ENCODE peak calls at places on chromosomes 6 and 20, in seven cellular contexts. O is heart left ventricle, R is dorsolateral prefrontal cortex, C is transverse colon, H is Peyer's patch, A is RWPE1, K is astrocyte of the cerebellum. G is an unnamed sample.

GRCh38 chr6:9576521-9576920 is 838.4 kb downstream of the TFAP2A start:
- DNase-seq in O (no peak), R (no peak), C (no peak), H (no peak), A (no peak), K (no peak), G (no peak)

GRCh38 chr20:36632487-36633284 is 13.3 kb downstream of the SLA2 start:
- DNase-seq in O (no peak), R (no peak), C (no peak), H (no peak), A (no peak), K (no peak), G (no peak)

GRCh38 chr6:137160763-137161162 is 12.7 kb downstream of the IL22RA2 start:
- DNase-seq in O (no peak), R (no peak), C (no peak), H (no peak), A (peak; percentile 55), K (peak; percentile 8), G (no peak)

GRCh38 chr6:158474961-158475343 is 84.9 kb upstream of the TMEM181 start:
- DNase-seq in O (no peak), R (peak; percentile 16), C (no peak), H (no peak), A (peak; percentile 77), K (no peak), G (no peak)

GRCh38 chr6:138864343-138864890 is 68.5 kb downstream of the ECT2L start:
- DNase-seq in O (no peak), R (no peak), C (no peak), H (no peak), A (no peak), K (no peak), G (no peak)

GRCh38 chr6:154509421-154510143 is 903 bp downstream of the CNKSR3 start:
- DNase-seq in O (peak; percentile 31), R (no peak), C (peak; percentile 34), H (no peak), A (peak; percentile 31), K (no peak), G (no peak)

GRCh38 chr6:2839195-2839981 is 2.3 kb downstream of the SERPINB1 start:
- DNase-seq in O (no peak), R (no peak), C (peak; percentile 36), H (no peak), A (peak; percentile 69), K (no peak), G (no peak)

GRCh38 chr6:74357329-74357728 is 661.3 kb downstream of the CD109 start:
- DNase-seq in O (no peak), R (no peak), C (no peak), H (no peak), A (no peak), K (peak; percentile 8), G (no peak)

GRCh38 chr6:141118991-141119390 is 1013.7 kb upstream of the GJE1 start:
- DNase-seq in O (no peak), R (no peak), C (no peak), H (no peak), A (no peak), K (no peak), G (no peak)

GRCh38 chr20:44788706-44789456 is 21.5 kb downstream of the RIMS4 start:
- DNase-seq in O (no peak), R (no peak), C (no peak), H (no peak), A (no peak), K (no peak), G (no peak)

GRCh38 chr20:44784688-44785087 is 25.7 kb downstream of the RIMS4 start:
- DNase-seq in O (no peak), R (no peak), C (no peak), H (no peak), A (no peak), K (no peak), G (no peak)

GRCh38 chr20:44781791-44782190 is 28.6 kb downstream of the RIMS4 start:
- DNase-seq in O (no peak), R (no peak), C (no peak), H (no peak), A (no peak), K (no peak), G (no peak)

GRCh38 chr20:44787299-44787698 is 23.0 kb downstream of the RIMS4 start:
- DNase-seq in O (no peak), R (no peak), C (peak; percentile 17), H (no peak), A (no peak), K (no peak), G (no peak)

GRCh38 chr20:44785768-44786167 is 24.6 kb downstream of the RIMS4 start:
- DNase-seq in O (no peak), R (no peak), C (no peak), H (no peak), A (peak; percentile 58), K (no peak), G (no peak)
- TF ChIP-seq CTCF in O (no peak), R (no peak), C (no peak), H (no peak), A (no peak), K (peak; percentile 1), G (peak; percentile 16)

GRCh38 chr20:47220161-47220582 is 136.3 kb downstream of the ZMYND8 start:
- DNase-seq in O (no peak), R (peak; percentile 28), C (peak; percentile 19), H (peak; percentile 44), A (peak; percentile 52), K (no peak), G (no peak)
- TF ChIP-seq CTCF in O (peak; percentile 49), R (peak; percentile 47), C (peak; percentile 46), H (peak; percentile 46), A (peak; percentile 78), K (peak; percentile 60), G (peak; percentile 42)

GRCh38 chr6:43978473-43979360 is 148.5 kb downstream of the MRPL14 start:
- DNase-seq in O (no peak), R (peak; percentile 1), C (no peak), H (no peak), A (no peak), K (no peak), G (no peak)

GRCh38 chr6:43976706-43977403 is 150.4 kb downstream of the MRPL14 start:
- DNase-seq in O (no peak), R (no peak), C (no peak), H (no peak), A (no peak), K (no peak), G (no peak)

GRCh38 chr6:43979525-43979924 is 147.7 kb downstream of the MRPL14 start:
- DNase-seq in O (no peak), R (no peak), C (no peak), H (no peak), A (no peak), K (no peak), G (no peak)

GRCh38 chr6:43980004-43980795 is 147.1 kb downstream of the MRPL14 start:
- DNase-seq in O (no peak), R (peak; percentile 7), C (no peak), H (no peak), A (no peak), K (no peak), G (no peak)

GRCh38 chr6:43977404-43978111 is 149.7 kb downstream of the MRPL14 start:
- DNase-seq in O (no peak), R (peak; percentile 7), C (no peak), H (no peak), A (no peak), K (no peak), G (no peak)
- TF ChIP-seq CTCF in O (no peak), R (no peak), C (no peak), H (no peak), A (no peak), K (no peak), G (no peak)

GRCh38 chr20:23147647-23147963 is 61.5 kb upstream of the CD93 start:
- DNase-seq in O (no peak), R (no peak), C (no peak), H (no peak), A (no peak), K (no peak), G (no peak)

GRCh38 chr20:23147964-23148720 is 62.0 kb upstream of the CD93 start:
- DNase-seq in O (peak; percentile 79), R (no peak), C (no peak), H (no peak), A (no peak), K (peak; percentile 18), G (no peak)

GRCh38 chr20:23150304-23151007 is 64.3 kb upstream of the CD93 start:
- DNase-seq in O (no peak), R (no peak), C (no peak), H (no peak), A (no peak), K (no peak), G (no peak)

GRCh38 chr20:23149623-23150279 is 63.6 kb upstream of the CD93 start:
- DNase-seq in O (no peak), R (no peak), C (no peak), H (no peak), A (no peak), K (no peak), G (no peak)

GRCh38 chr20:23148721-23149570 is 62.8 kb upstream of the CD93 start:
- DNase-seq in O (no peak), R (no peak), C (peak; percentile 2), H (no peak), A (no peak), K (no peak), G (no peak)
- TF ChIP-seq CTCF in O (no peak), R (no peak), C (no peak), H (no peak), A (no peak), K (no peak), G (no peak)

G was measured in D721Med.